ENCODE peak calls at places on chromosomes 13 and 19, in ten cellular contexts. One of them, this sample, is unnamed.

GRCh38 chr19:55647732-55648656 is at the start of gene CCDC106:
- DNase-seq in stomach: peak
- DNase-seq in dorsolateral prefrontal cortex: peak
- DNase-seq in sigmoid colon: peak
- DNase-seq in breast epithelium: no peak
- DNase-seq in testis: peak
- DNase-seq in AG10803: peak
- DNase-seq in endothelial cell of umbilical vein: peak
- DNase-seq in thoracic aorta: no peak
- DNase-seq in OCI-LY7: peak
- DNase-seq in this sample: peak

GRCh38 chr19:2970201-2970838 is 7.0 kb upstream of the TLE6 start:
- DNase-seq in AG10803: peak
- DNase-seq in OCI-LY7: no peak
- DNase-seq in breast epithelium: no peak
- DNase-seq in testis: no peak
- DNase-seq in dorsolateral prefrontal cortex: no peak
- DNase-seq in stomach: no peak
- DNase-seq in sigmoid colon: no peak
- DNase-seq in endothelial cell of umbilical vein: no peak
- DNase-seq in thoracic aorta: no peak
- DNase-seq in this sample: peak

GRCh38 chr13:105139380-105140285 is 1395.8 kb downstream of the EFNB2 start:
- DNase-seq in AG10803: peak
- DNase-seq in endothelial cell of umbilical vein: peak
- DNase-seq in sigmoid colon: peak
- DNase-seq in dorsolateral prefrontal cortex: peak
- DNase-seq in stomach: peak
- DNase-seq in breast epithelium: no peak
- DNase-seq in thoracic aorta: no peak
- DNase-seq in testis: peak
- DNase-seq in OCI-LY7: peak
- DNase-seq in this sample: peak

GRCh38 chr19:29379257-29379986 is 146.4 kb upstream of the VSTM2B start:
- DNase-seq in breast epithelium: peak
- DNase-seq in dorsolateral prefrontal cortex: no peak
- DNase-seq in stomach: peak
- DNase-seq in endothelial cell of umbilical vein: no peak
- DNase-seq in OCI-LY7: no peak
- DNase-seq in AG10803: no peak
- DNase-seq in testis: no peak
- DNase-seq in thoracic aorta: no peak
- DNase-seq in sigmoid colon: no peak
- DNase-seq in this sample: no peak

GRCh38 chr19:18390075-18390909 is 4.3 kb downstream of the GDF15 start:
- DNase-seq in sigmoid colon: no peak
- DNase-seq in endothelial cell of umbilical vein: no peak
- DNase-seq in dorsolateral prefrontal cortex: no peak
- DNase-seq in stomach: no peak
- DNase-seq in thoracic aorta: no peak
- DNase-seq in OCI-LY7: no peak
- DNase-seq in breast epithelium: no peak
- DNase-seq in testis: no peak
- DNase-seq in AG10803: no peak
- DNase-seq in this sample: peak

GRCh38 chr19:13788991-13789390 is 6.3 kb upstream of the ZSWIM4 start:
- DNase-seq in endothelial cell of umbilical vein: no peak
- DNase-seq in breast epithelium: no peak
- DNase-seq in thoracic aorta: peak
- DNase-seq in stomach: no peak
- DNase-seq in OCI-LY7: peak
- DNase-seq in testis: no peak
- DNase-seq in AG10803: peak
- DNase-seq in dorsolateral prefrontal cortex: no peak
- DNase-seq in sigmoid colon: no peak
- DNase-seq in this sample: peak

GRCh38 chr13:28258401-28258800 is 120.1 kb downstream of the PAN3 start:
- DNase-seq in endothelial cell of umbilical vein: peak
- DNase-seq in thoracic aorta: no peak
- DNase-seq in breast epithelium: no peak
- DNase-seq in AG10803: no peak
- DNase-seq in testis: no peak
- DNase-seq in OCI-LY7: no peak
- DNase-seq in stomach: no peak
- DNase-seq in sigmoid colon: no peak
- DNase-seq in dorsolateral prefrontal cortex: no peak
- DNase-seq in this sample: no peak

GRCh38 chr19:49056101-49056901 is 1.2 kb downstream of the CGB7 start:
- DNase-seq in sigmoid colon: no peak
- DNase-seq in stomach: peak
- DNase-seq in AG10803: peak
- DNase-seq in dorsolateral prefrontal cortex: peak
- DNase-seq in endothelial cell of umbilical vein: peak
- DNase-seq in breast epithelium: no peak
- DNase-seq in thoracic aorta: no peak
- DNase-seq in testis: peak
- DNase-seq in OCI-LY7: peak
- DNase-seq in this sample: peak

GRCh38 chr13:40986328-40986856 is 32.7 kb downstream of the ELF1 start:
- DNase-seq in dorsolateral prefrontal cortex: no peak
- DNase-seq in OCI-LY7: no peak
- DNase-seq in stomach: no peak
- DNase-seq in breast epithelium: no peak
- DNase-seq in thoracic aorta: no peak
- DNase-seq in sigmoid colon: no peak
- DNase-seq in AG10803: peak
- DNase-seq in endothelial cell of umbilical vein: no peak
- DNase-seq in testis: no peak
- DNase-seq in this sample: peak

DNA sequence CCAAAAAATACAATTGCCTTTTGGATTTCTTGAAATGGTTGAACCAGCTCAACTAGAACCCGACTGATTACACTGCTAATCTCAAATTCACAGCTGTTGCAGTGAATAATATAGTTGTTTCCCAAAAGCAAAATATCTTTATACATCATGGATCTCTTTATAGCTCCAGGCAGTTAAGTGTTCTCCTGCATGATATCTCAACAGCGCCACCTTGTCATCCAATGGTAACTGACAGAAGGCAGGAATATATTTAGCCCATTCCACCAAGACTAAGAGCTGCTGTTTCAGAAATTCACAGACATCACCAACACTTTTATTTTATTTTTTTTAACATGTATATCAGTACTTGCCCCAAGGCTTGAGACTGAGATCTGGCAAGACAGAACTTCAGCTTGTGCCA is 1141.0 kb upstream of the PRR20A start:
- DNase-seq in breast epithelium: no peak
- DNase-seq in testis: peak
- DNase-seq in OCI-LY7: no peak
- DNase-seq in dorsolateral prefrontal cortex: no peak
- DNase-seq in AG10803: no peak
- DNase-seq in stomach: no peak
- DNase-seq in endothelial cell of umbilical vein: no peak
- DNase-seq in sigmoid colon: no peak
- DNase-seq in thoracic aorta: no peak
- DNase-seq in this sample: no peak
- TF ChIP-seq CTCF in breast epithelium: no peak
- TF ChIP-seq CTCF in testis: no peak
- TF ChIP-seq CTCF in OCI-LY7: peak
- TF ChIP-seq CTCF in dorsolateral prefrontal cortex: no peak
- TF ChIP-seq CTCF in AG10803: no peak
- TF ChIP-seq CTCF in stomach: no peak
- TF ChIP-seq CTCF in endothelial cell of umbilical vein: no peak
- TF ChIP-seq CTCF in sigmoid colon: no peak
- TF ChIP-seq CTCF in thoracic aorta: no peak
- TF ChIP-seq CTCF in this sample: no peak

GRCh38 chr13:90533866-90534265 is 813.6 kb upstream of the MIR17HG start:
- DNase-seq in sigmoid colon: no peak
- DNase-seq in thoracic aorta: no peak
- DNase-seq in stomach: no peak
- DNase-seq in testis: no peak
- DNase-seq in AG10803: no peak
- DNase-seq in OCI-LY7: no peak
- DNase-seq in endothelial cell of umbilical vein: no peak
- DNase-seq in breast epithelium: no peak
- DNase-seq in dorsolateral prefrontal cortex: no peak
- DNase-seq in this sample: no peak
- H3K4me3 ChIP-seq in sigmoid colon: no peak
- H3K4me3 ChIP-seq in thoracic aorta: no peak
- H3K4me3 ChIP-seq in stomach: no peak
- H3K4me3 ChIP-seq in testis: no peak
- H3K4me3 ChIP-seq in AG10803: no peak
- H3K4me3 ChIP-seq in OCI-LY7: no peak
- H3K4me3 ChIP-seq in endothelial cell of umbilical vein: no peak
- H3K4me3 ChIP-seq in breast epithelium: no peak
- H3K4me3 ChIP-seq in dorsolateral prefrontal cortex: no peak
- H3K4me3 ChIP-seq in this sample: no peak

DNA sequence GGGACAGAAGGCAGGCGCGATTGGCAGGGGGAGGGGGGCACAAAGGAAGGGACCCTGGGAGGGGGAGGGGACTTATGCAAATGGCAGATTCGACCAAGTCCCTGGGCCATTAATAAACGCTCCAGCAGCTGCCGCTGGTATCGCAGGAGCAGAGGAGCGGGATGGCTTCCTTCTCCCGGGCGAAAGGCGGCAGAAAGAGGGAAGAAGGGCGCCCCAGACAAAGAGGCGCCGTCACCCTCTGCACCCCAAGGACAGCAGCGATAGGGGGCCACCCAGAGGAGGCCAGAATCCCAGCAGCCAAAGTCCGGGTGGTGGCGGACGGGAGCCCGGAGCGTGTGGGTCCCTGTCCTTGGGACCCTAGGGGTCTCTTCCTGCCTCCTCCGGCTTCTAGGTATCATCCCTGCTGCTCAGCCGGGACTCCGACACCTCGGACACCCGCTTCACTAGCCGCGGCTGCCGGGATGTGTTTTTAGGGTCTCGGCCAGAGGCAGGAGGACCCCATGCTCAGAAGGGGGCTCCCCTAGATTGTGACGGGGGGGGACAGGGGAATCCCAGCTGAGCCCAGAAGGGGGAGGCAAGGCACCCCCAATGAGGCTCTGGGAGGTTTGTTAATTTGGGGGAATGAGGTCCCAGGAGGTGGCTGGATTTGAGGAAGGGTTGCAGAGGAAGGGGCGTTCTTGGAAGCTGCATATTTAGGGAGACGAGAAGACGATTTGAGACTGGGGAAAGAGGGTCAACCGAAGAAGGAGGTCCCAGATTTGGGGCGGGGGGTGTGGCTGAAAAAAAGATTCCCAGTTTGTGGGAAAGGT is 1.7 kb downstream of the PTPRS start:
- DNase-seq in dorsolateral prefrontal cortex: peak
- DNase-seq in AG10803: no peak
- DNase-seq in breast epithelium: no peak
- DNase-seq in OCI-LY7: no peak
- DNase-seq in thoracic aorta: no peak
- DNase-seq in endothelial cell of umbilical vein: no peak
- DNase-seq in testis: no peak
- DNase-seq in stomach: no peak
- DNase-seq in sigmoid colon: no peak
- DNase-seq in this sample: no peak
- TF ChIP-seq CTCF in dorsolateral prefrontal cortex: peak
- TF ChIP-seq CTCF in AG10803: no peak
- TF ChIP-seq CTCF in breast epithelium: no peak
- TF ChIP-seq CTCF in OCI-LY7: peak
- TF ChIP-seq CTCF in thoracic aorta: no peak
- TF ChIP-seq CTCF in endothelial cell of umbilical vein: no peak
- TF ChIP-seq CTCF in testis: no peak
- TF ChIP-seq CTCF in stomach: no peak
- TF ChIP-seq CTCF in sigmoid colon: no peak
- TF ChIP-seq CTCF in this sample: no peak

GRCh38 chr19:40801449-40802299 is 2.7 kb downstream of the EGLN2 start:
- DNase-seq in sigmoid colon: no peak
- DNase-seq in thoracic aorta: no peak
- DNase-seq in stomach: no peak
- DNase-seq in OCI-LY7: no peak
- DNase-seq in testis: no peak
- DNase-seq in dorsolateral prefrontal cortex: no peak
- DNase-seq in AG10803: no peak
- DNase-seq in breast epithelium: no peak
- DNase-seq in endothelial cell of umbilical vein: no peak
- DNase-seq in this sample: no peak

GRCh38 chr19:40803170-40803856 is 4.3 kb downstream of the EGLN2 start:
- DNase-seq in dorsolateral prefrontal cortex: no peak
- DNase-seq in thoracic aorta: no peak
- DNase-seq in stomach: no peak
- DNase-seq in breast epithelium: no peak
- DNase-seq in OCI-LY7: no peak
- DNase-seq in AG10803: no peak
- DNase-seq in sigmoid colon: no peak
- DNase-seq in testis: no peak
- DNase-seq in endothelial cell of umbilical vein: no peak
- DNase-seq in this sample: no peak

GRCh38 chr19:40800997-40801377 is 2.0 kb downstream of the EGLN2 start:
- DNase-seq in OCI-LY7: no peak
- DNase-seq in breast epithelium: no peak
- DNase-seq in testis: no peak
- DNase-seq in AG10803: no peak
- DNase-seq in stomach: no peak
- DNase-seq in thoracic aorta: no peak
- DNase-seq in endothelial cell of umbilical vein: no peak
- DNase-seq in dorsolateral prefrontal cortex: no peak
- DNase-seq in sigmoid colon: no peak
- DNase-seq in this sample: no peak

GRCh38 chr19:40803857-40804782 is 5.1 kb downstream of the EGLN2 start:
- DNase-seq in OCI-LY7: peak
- DNase-seq in stomach: peak
- DNase-seq in dorsolateral prefrontal cortex: no peak
- DNase-seq in testis: no peak
- DNase-seq in AG10803: no peak
- DNase-seq in breast epithelium: no peak
- DNase-seq in sigmoid colon: no peak
- DNase-seq in endothelial cell of umbilical vein: no peak
- DNase-seq in thoracic aorta: no peak
- DNase-seq in this sample: no peak

DNA sequence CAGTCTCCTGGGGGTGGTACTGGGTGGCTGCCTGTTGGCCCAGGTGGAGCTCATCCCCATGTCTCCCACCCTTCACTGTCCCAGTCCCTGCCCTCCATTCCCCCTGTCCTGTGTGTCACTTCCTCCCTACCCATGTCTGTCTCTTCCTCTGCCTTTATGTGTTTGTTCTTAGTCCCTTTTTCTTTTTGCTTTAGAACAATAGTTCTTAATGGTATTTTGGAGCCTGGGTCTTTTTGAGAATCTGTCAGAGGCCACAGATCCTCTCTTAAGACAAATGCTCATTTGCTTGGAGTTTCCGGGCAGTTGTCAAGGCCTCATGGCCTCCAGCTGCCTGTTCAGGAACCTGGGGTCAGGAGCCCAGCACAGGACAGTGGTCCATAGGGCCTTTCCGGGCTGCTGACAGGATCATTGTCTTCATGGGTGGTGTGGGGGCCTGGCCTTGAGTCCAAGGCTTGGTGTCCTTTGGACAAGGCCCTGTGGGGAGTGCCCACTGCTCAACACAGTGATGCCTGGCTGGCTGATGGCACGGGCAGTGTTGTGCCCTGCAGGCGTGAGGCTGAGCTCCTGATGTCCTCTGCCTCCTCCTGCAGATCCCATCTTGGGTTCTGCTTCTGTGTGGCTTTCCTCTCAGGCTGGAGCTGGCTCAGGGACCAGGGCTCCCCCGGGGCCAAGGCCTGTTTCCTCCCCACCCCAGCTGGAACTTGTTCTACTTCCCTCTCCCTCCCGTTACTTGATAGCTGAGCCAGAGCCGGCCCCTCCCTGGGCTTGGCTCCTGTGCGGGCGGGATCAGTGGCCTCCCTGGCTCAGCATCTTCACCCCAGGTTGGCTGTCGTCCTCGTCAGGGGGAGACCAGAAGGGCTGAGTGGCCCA is 3.5 kb downstream of the EGLN2 start:
- DNase-seq in breast epithelium: no peak
- DNase-seq in AG10803: no peak
- DNase-seq in OCI-LY7: peak
- DNase-seq in thoracic aorta: no peak
- DNase-seq in testis: peak
- DNase-seq in stomach: peak
- DNase-seq in endothelial cell of umbilical vein: no peak
- DNase-seq in dorsolateral prefrontal cortex: no peak
- DNase-seq in sigmoid colon: peak
- DNase-seq in this sample: peak
- H3K4me3 ChIP-seq in breast epithelium: peak
- H3K4me3 ChIP-seq in AG10803: peak
- H3K4me3 ChIP-seq in OCI-LY7: peak
- H3K4me3 ChIP-seq in thoracic aorta: peak
- H3K4me3 ChIP-seq in testis: no peak
- H3K4me3 ChIP-seq in stomach: peak
- H3K4me3 ChIP-seq in endothelial cell of umbilical vein: peak
- H3K4me3 ChIP-seq in dorsolateral prefrontal cortex: peak
- H3K4me3 ChIP-seq in sigmoid colon: peak
- H3K4me3 ChIP-seq in this sample: peak